ENCODE peak calls at places on chromosomes 16 and 17, in six cellular contexts. Y, K, F, C, P and J are unnamed samples.

GRCh38 chr16:71473891-71474290 is 11.8 kb upstream of the ZNF23 start:
- DNase-seq in K (peak), F (no peak), Y (peak), P (no peak), C (no peak), J (no peak)

GRCh38 chr17:22409160-22409751 is 716.9 kb downstream of the KCNJ18 start:
- DNase-seq in K (no peak), C (no peak), F (no peak), Y (no peak), P (no peak), J (no peak)

GRCh38 chr16:74862743-74863244 is 88.2 kb upstream of the FA2H start:
- DNase-seq in K (peak), Y (peak), P (peak), C (peak), F (peak), J (peak)

GRCh38 chr16:54462151-54462651 is 175.6 kb upstream of the IRX3 start:
- DNase-seq in P (no peak), Y (no peak), C (no peak), F (no peak), K (peak), J (no peak)

GRCh38 chr17:8366231-8366630 is 10.3 kb downstream of the KRABD2 start:
- DNase-seq in F (no peak), P (no peak), Y (no peak), K (peak), C (no peak), J (no peak)

GRCh38 chr17:17609121-17609520 is 17.6 kb upstream of the PEMT start:
- DNase-seq in Y (no peak), K (no peak), P (no peak), C (no peak), F (no peak), J (no peak)

GRCh38 chr17:78747479-78747878 is 34.6 kb downstream of the CYTH1 start:
- DNase-seq in Y (no peak), F (no peak), C (no peak), K (peak), P (no peak), J (peak)

GRCh38 chr17:43530303-43531081 is 15.6 kb downstream of the ETV4 start:
- DNase-seq in K (peak), P (peak), Y (peak), F (peak), C (no peak), J (no peak)

GRCh38 chr17:63998050-63998720 is at the start of gene PRR29:
- DNase-seq in C (peak), F (peak), P (peak), K (peak), Y (no peak), J (peak)

GRCh38 chr17:40321502-40322416 is 12.8 kb downstream of the RARA start:
- DNase-seq in K (no peak), Y (no peak), F (no peak), C (no peak), P (no peak), J (peak)

GRCh38 chr17:2545393-2545792 is 33.7 kb upstream of the METTL16 start:
- DNase-seq in Y (no peak), K (no peak), F (no peak), P (peak), C (no peak), J (no peak)

GRCh38 chr16:65572156-65572555 is 450.3 kb upstream of the CDH11 start:
- DNase-seq in C (no peak), F (no peak), P (no peak), Y (no peak), K (peak), J (no peak)

GRCh38 chr17:17636456-17636855 is 44.8 kb upstream of the RAI1 start:
- DNase-seq in K (no peak), P (no peak), F (no peak), Y (no peak), C (no peak), J (no peak)

GRCh38 chr17:5921919-5922318 is 148.3 kb upstream of the WSCD1 start:
- DNase-seq in P (no peak), C (no peak), Y (peak), F (no peak), K (peak), J (no peak)

GRCh38 chr17:65371702-65372101 is 189.7 kb downstream of the AXIN2 start:
- DNase-seq in F (no peak), C (no peak), K (no peak), P (no peak), Y (no peak), J (no peak)

GRCh38 chr17:48718162-48718780 is 4.0 kb downstream of the PRAC1 start:
- DNase-seq in K (no peak), P (no peak), C (no peak), F (peak), Y (no peak), J (no peak)

GRCh38 chr17:12318614-12319266 is 298.1 kb downstream of the MAP2K4 start:
- DNase-seq in P (no peak), K (no peak), F (no peak), Y (no peak), C (no peak), J (no peak)

GRCh38 chr17:1179112-1179634 is 608 bp downstream of the ABR start:
- DNase-seq in Y (no peak), K (peak), P (peak), F (peak), C (peak), J (no peak)
- TF ChIP-seq EZH2phosphoT487 in Y (no peak), K (no peak), P (no peak), F (no peak), C (no peak), J (no peak)

DNA sequence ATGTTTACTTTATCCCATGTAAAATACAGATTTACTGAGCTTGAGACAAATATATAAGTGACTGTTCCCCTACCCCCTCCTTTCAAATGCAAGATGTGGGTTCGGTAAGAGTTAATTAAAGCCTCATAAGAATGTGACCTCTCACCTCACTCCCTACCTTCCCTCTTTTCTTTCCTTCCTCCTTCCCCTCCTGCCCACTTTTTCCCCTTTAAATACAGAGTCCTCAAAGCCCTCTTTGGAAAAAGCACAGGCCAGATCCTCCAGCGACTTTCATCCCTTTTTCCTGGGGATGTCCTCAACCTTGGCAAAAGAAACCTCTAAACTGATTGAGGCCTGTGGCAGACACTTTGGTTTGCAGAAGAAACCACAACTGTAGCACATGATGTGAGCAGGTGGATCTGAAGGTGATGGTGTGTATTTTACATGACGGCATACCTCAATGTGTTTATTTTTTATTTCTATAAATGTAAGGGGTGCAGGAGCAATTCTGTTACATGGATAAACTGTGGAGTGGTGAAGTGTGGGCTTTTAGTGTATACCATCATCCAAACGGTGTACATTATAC is 77.8 kb downstream of the XYLT1 start:
- DNase-seq in K (no peak), C (no peak), Y (no peak), P (no peak), F (peak), J (no peak)
- TF ChIP-seq EZH2phosphoT487 in K (no peak), C (no peak), Y (no peak), P (no peak), F (no peak), J (no peak)

GRCh38 chr17:50123649-50124349 is 6.2 kb downstream of the SAMD14 start:
- DNase-seq in C (peak), Y (no peak), K (no peak), P (no peak), F (peak), J (no peak)
- TF ChIP-seq EZH2phosphoT487 in C (no peak), Y (no peak), K (no peak), P (no peak), F (no peak), J (no peak)

GRCh38 chr16:89924298-89924924 is 1.3 kb downstream of the TUBB3 start:
- DNase-seq in Y (no peak), K (peak), C (peak), P (peak), F (peak), J (no peak)
- TF ChIP-seq EZH2phosphoT487 in Y (no peak), K (no peak), C (no peak), P (no peak), F (no peak), J (no peak)

GRCh38 chr16:69844441-69844840 is 82.3 kb downstream of the WWP2 start:
- DNase-seq in C (no peak), K (no peak), P (no peak), F (no peak), Y (no peak), J (no peak)

GRCh38 chr16:69838417-69838990 is 76.4 kb downstream of the WWP2 start:
- DNase-seq in Y (no peak), F (peak), P (no peak), K (no peak), C (no peak), J (no peak)

GRCh38 chr16:69839798-69840409 is 77.8 kb downstream of the WWP2 start:
- DNase-seq in K (no peak), F (no peak), Y (no peak), C (no peak), P (no peak), J (no peak)

GRCh38 chr16:69839240-69839688 is 77.1 kb downstream of the WWP2 start:
- DNase-seq in Y (no peak), F (no peak), C (no peak), P (no peak), K (no peak), J (no peak)

GRCh38 chr16:69840975-69841374 is 78.8 kb downstream of the WWP2 start:
- DNase-seq in F (no peak), P (no peak), K (no peak), Y (no peak), C (no peak), J (no peak)
- TF ChIP-seq EZH2phosphoT487 in F (no peak), P (no peak), K (no peak), Y (no peak), C (no peak), J (no peak)

GRCh38 chr17:42251115-42251514 is 25.1 kb downstream of the STAT5B start:
- DNase-seq in Y (no peak), K (peak), C (no peak), F (no peak), P (no peak), J (no peak)

GRCh38 chr17:42248351-42249179 is 27.6 kb downstream of the STAT5B start:
- DNase-seq in P (peak), Y (no peak), F (peak), C (peak), K (peak), J (peak)

GRCh38 chr17:42249681-42250446 is 26.3 kb downstream of the STAT5B start:
- DNase-seq in F (no peak), K (no peak), Y (no peak), P (no peak), C (no peak), J (peak)

GRCh38 chr17:42246515-42246914 is 29.7 kb downstream of the STAT5B start:
- DNase-seq in K (no peak), C (no peak), Y (no peak), P (no peak), F (no peak), J (no peak)

DNA sequence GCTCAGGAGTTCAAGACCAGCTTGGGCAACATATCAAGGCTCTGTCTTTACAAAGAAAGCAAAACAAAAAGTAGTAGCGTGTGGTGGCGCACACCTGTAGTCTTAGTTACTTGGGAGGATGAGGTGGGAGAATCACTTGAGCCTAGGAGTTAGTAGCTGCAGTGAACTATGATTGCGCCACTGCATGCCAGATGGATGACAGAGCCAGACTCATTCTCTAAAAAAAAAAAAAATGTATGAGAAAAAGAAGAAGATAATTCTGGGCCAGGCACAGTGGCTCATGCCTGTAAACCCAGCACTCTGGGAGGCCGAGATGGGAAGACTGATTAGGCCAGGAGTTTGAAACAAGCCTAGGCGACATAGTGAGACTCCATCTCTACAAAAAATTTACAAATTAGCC is 28.5 kb downstream of the STAT5B start:
- DNase-seq in F (no peak), P (peak), Y (no peak), C (no peak), K (peak), J (no peak)
- TF ChIP-seq EZH2phosphoT487 in F (no peak), P (no peak), Y (no peak), C (no peak), K (no peak), J (no peak)

GRCh38 chr17:57566724-57567123 is 178.4 kb downstream of the CCDC182 start:
- DNase-seq in C (no peak), F (no peak), Y (no peak), K (no peak), P (no peak), J (no peak)

GRCh38 chr17:57567278-57567677 is 177.8 kb downstream of the CCDC182 start:
- DNase-seq in P (no peak), C (peak), F (no peak), K (no peak), Y (no peak), J (no peak)

GRCh38 chr17:57563968-57564367 is 181.1 kb downstream of the CCDC182 start:
- DNase-seq in Y (no peak), K (no peak), F (no peak), C (peak), P (no peak), J (no peak)

GRCh38 chr17:57562231-57562630 is 182.9 kb downstream of the CCDC182 start:
- DNase-seq in K (no peak), C (no peak), F (no peak), P (no peak), Y (no peak), J (no peak)

DNA sequence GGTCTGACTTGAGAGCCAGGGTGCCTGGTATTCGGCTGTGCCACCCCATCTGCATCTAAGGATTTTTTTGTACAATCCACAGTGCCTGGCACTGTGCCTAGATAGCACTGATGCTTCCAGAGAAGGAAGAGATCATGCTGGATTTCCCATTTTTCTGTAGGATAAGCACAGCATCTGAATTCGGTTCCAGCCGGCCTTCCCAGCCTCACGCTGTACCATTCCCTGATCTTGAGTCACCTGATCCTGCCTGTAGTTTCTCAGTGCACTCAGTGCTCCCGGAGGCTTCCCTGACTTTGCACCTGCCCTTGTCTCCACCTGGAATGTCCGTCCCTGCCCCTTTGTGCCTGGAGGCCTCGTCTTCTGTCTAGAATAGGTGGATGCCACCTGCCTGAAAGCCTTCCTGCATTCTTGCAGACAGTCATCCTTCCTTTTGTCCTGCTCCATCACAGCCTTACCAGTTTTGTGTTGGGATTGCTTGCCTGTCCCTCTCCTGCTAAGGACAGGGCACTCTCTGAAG is 179.9 kb downstream of the CCDC182 start:
- DNase-seq in Y (no peak), K (no peak), C (no peak), P (no peak), F (no peak), J (no peak)
- TF ChIP-seq EZH2phosphoT487 in Y (no peak), K (no peak), C (no peak), P (no peak), F (no peak), J (no peak)